ENCODE peak calls at places on chromosomes 6 and 20, in eight cellular contexts. X is HL-60; S is neural progenitor cell; K is RWPE2; L is activated naive CD4-positive, alpha-beta T cell treated with anti-CD3 and anti-CD28 coated beads, Interleukin-2, amount 50 U/mL, for 16 hours; H is fibroblast of lung; Y is NCI-H748 treated with DMSO at 0.1 percent for 48 hours; U is RPMI8226. B is an unnamed sample.

GRCh38 chr6:21019614-21020013 is 485.4 kb downstream of the CDKAL1 start:
- DNase-seq in H (no peak), X (no peak), L (no peak), S (no peak), U (no peak), K (no peak), Y (no peak), B (no peak)

GRCh38 chr20:53939554-53940355 is 130.6 kb downstream of the BCAS1 start:
- DNase-seq in K (peak; percentile 94), S (peak; percentile 93), X (peak; percentile 95), L (peak; percentile 61), U (peak; percentile 85), Y (no peak), H (peak; percentile 91), B (peak; percentile 97)

GRCh38 chr6:112216699-112217551 is 37.4 kb downstream of the LAMA4 start:
- DNase-seq in S (no peak), H (peak; percentile 92), X (no peak), U (no peak), Y (no peak), K (no peak), L (no peak), B (no peak)

GRCh38 chr6:44470746-44471145 is 83.2 kb downstream of the CDC5L start:
- DNase-seq in H (no peak), L (no peak), U (no peak), X (no peak), S (no peak), Y (no peak), K (no peak), B (no peak)

GRCh38 chr6:150886155-150886554 is 20.7 kb downstream of the MTHFD1L start:
- DNase-seq in X (no peak), H (no peak), Y (no peak), L (no peak), S (no peak), K (no peak), U (no peak), B (no peak)

GRCh38 chr6:38846844-38847243 is 131.7 kb downstream of the DNAH8 start:
- DNase-seq in K (no peak), Y (no peak), S (no peak), H (peak; percentile 42), U (no peak), L (no peak), X (no peak), B (no peak)

GRCh38 chr6:111817451-111818146 is 55.7 kb downstream of the FYN start:
- DNase-seq in U (no peak), L (no peak), H (no peak), Y (no peak), X (no peak), S (no peak), K (no peak), B (no peak)

GRCh38 chr20:58713801-58714339 is 21.3 kb downstream of the NPEPL1 start:
- DNase-seq in L (peak; percentile 11), U (no peak), X (no peak), K (peak; percentile 86), H (no peak), S (no peak), Y (no peak), B (no peak)

GRCh38 chr6:150369408-150369807 is 596 bp downstream of the IYD start:
- DNase-seq in H (no peak), U (no peak), K (no peak), L (no peak), Y (no peak), X (no peak), S (no peak), B (no peak)

GRCh38 chr6:155265843-155266535 is 2.2 kb downstream of the CLDN20 start:
- DNase-seq in L (no peak), U (no peak), S (no peak), Y (no peak), H (no peak), X (no peak), K (no peak), B (no peak)

GRCh38 chr6:130796313-130796905 is 30.8 kb upstream of the SMLR1 start:
- DNase-seq in L (no peak), H (peak; percentile 90), K (no peak), U (no peak), S (no peak), X (no peak), Y (no peak), B (no peak)

GRCh38 chr20:62350098-62350628 is 16.9 kb downstream of the LAMA5 start:
- DNase-seq in Y (no peak), H (peak; percentile 47), L (no peak), U (no peak), S (no peak), K (no peak), X (no peak), B (no peak)

GRCh38 chr20:31719644-31720485 is 2.8 kb downstream of the BCL2L1 start:
- DNase-seq in H (peak; percentile 69), L (no peak), K (peak; percentile 88), S (peak; percentile 53), X (no peak), U (no peak), Y (peak; percentile 32), B (no peak)

GRCh38 chr6:49906511-49906910 is 40.2 kb upstream of the CRISP1 start:
- DNase-seq in H (no peak), K (no peak), Y (no peak), X (no peak), S (no peak), L (no peak), U (no peak), B (no peak)

GRCh38 chr6:21533678-21534077 is 59.9 kb upstream of the SOX4 start:
- DNase-seq in H (peak; percentile 46), K (no peak), X (no peak), Y (no peak), S (no peak), U (no peak), L (no peak), B (no peak)

GRCh38 chr6:122071950-122072647 is 327.4 kb upstream of the HSF2 start:
- DNase-seq in K (no peak), Y (no peak), X (no peak), L (no peak), S (no peak), U (no peak), H (peak; percentile 13), B (no peak)

GRCh38 chr6:135465307-135465706 is 32.2 kb downstream of the AHI1 start:
- DNase-seq in X (no peak), S (no peak), H (no peak), Y (no peak), U (no peak), K (no peak), L (no peak), B (peak; percentile 44)

GRCh38 chr20:47568837-47569410 is 67.2 kb downstream of the NCOA3 start:
- DNase-seq in U (no peak), L (no peak), H (no peak), Y (no peak), S (no peak), X (no peak), K (no peak), B (no peak)

GRCh38 chr20:45355209-45355608 is 7.0 kb upstream of the SDC4 start:
- DNase-seq in Y (no peak), U (no peak), X (no peak), K (no peak), H (peak; percentile 80), S (no peak), L (no peak), B (no peak)

GRCh38 chr6:40359808-40360207 is 227.4 kb downstream of the LRFN2 start:
- DNase-seq in H (no peak), L (no peak), X (no peak), Y (peak; percentile 41), U (no peak), K (no peak), S (no peak), B (no peak)

GRCh38 chr20:11982958-11983470 is 65.3 kb downstream of the BTBD3 start:
- DNase-seq in K (no peak), Y (no peak), L (no peak), U (no peak), H (no peak), S (no peak), X (no peak), B (no peak)

GRCh38 chr6:107132330-107132954 is 17.1 kb upstream of the BEND3 start:
- DNase-seq in U (peak; percentile 48), L (peak; percentile 29), S (peak; percentile 37), X (no peak), H (peak; percentile 20), K (no peak), Y (no peak), B (peak; percentile 71)

GRCh38 chr6:35919827-35920751 is 809 bp downstream of the SRPK1 start:
- DNase-seq in H (peak; percentile 74), U (peak; percentile 46), S (peak; percentile 62), K (no peak), X (no peak), L (peak; percentile 53), Y (no peak), B (peak; percentile 51)

GRCh38 chr6:134686071-134686470 is 263.8 kb downstream of the ALDH8A1 start:
- DNase-seq in Y (no peak), K (no peak), L (no peak), X (no peak), H (peak; percentile 87), S (no peak), U (no peak), B (no peak)

GRCh38 chr6:79073888-79074287 is 4.2 kb downstream of the PHIP start:
- DNase-seq in X (no peak), Y (no peak), U (no peak), K (no peak), L (no peak), H (no peak), S (no peak), B (no peak)

GRCh38 chr20:7146552-7147219 is 379.2 kb downstream of the BMP2 start:
- DNase-seq in U (no peak), S (no peak), K (no peak), L (no peak), H (no peak), Y (no peak), X (no peak), B (no peak)

B was measured in OCI-LY7.